ENCODE peak calls at places on chromosomes 4 and X, in four cellular contexts. One of them, this sample, is unnamed.

GRCh38 chrX:153209347-153209746 is 30.3 kb downstream of the MAGEA1 start:
- DNase-seq in esophagus squamous epithelium: no peak
- DNase-seq in WTC11: no peak
- DNase-seq in natural killer cell: no peak
- DNase-seq in this sample: no peak

GRCh38 chrX:56764975-56765791 is 36.1 kb downstream of the NBDY start:
- DNase-seq in esophagus squamous epithelium: no peak
- DNase-seq in WTC11: no peak
- DNase-seq in natural killer cell: no peak
- DNase-seq in this sample: no peak

GRCh38 chr4:70915048-70915815 is 13.1 kb downstream of the MOB1B start:
- DNase-seq in esophagus squamous epithelium: no peak
- DNase-seq in WTC11: no peak
- DNase-seq in natural killer cell: no peak
- DNase-seq in this sample: no peak

GRCh38 chr4:159926871-159927270 is 824.0 kb downstream of the RAPGEF2 start:
- DNase-seq in esophagus squamous epithelium: no peak
- DNase-seq in WTC11: no peak
- DNase-seq in natural killer cell: no peak
- DNase-seq in this sample: no peak

GRCh38 chr4:138555107-138555506 is 313.0 kb upstream of the SLC7A11 start:
- DNase-seq in esophagus squamous epithelium: no peak
- DNase-seq in WTC11: no peak
- DNase-seq in natural killer cell: no peak
- DNase-seq in this sample: no peak

GRCh38 chr4:14218641-14219040 is 591.1 kb upstream of the BOD1L1 start:
- DNase-seq in esophagus squamous epithelium: no peak
- DNase-seq in WTC11: no peak
- DNase-seq in natural killer cell: no peak
- DNase-seq in this sample: no peak

GRCh38 chr4:86961605-86962295 is 26.9 kb downstream of the AFF1 start:
- DNase-seq in esophagus squamous epithelium: no peak
- DNase-seq in WTC11: no peak
- DNase-seq in natural killer cell: no peak
- DNase-seq in this sample: no peak

GRCh38 chr4:87166296-87166854 is 54.0 kb downstream of the KLHL8 start:
- DNase-seq in esophagus squamous epithelium: no peak
- DNase-seq in WTC11: no peak
- DNase-seq in natural killer cell: no peak
- DNase-seq in this sample: no peak

GRCh38 chr4:97142893-97143292 is 1000.4 kb downstream of the STPG2 start:
- DNase-seq in esophagus squamous epithelium: no peak
- DNase-seq in WTC11: no peak
- DNase-seq in natural killer cell: no peak
- DNase-seq in this sample: no peak

GRCh38 chr4:114598191-114599121 is at the start of gene UGT8:
- DNase-seq in esophagus squamous epithelium: peak
- DNase-seq in WTC11: peak
- DNase-seq in natural killer cell: no peak
- DNase-seq in this sample: no peak

GRCh38 chrX:19800821-19801220 is 86.6 kb downstream of the SH3KBP1 start:
- DNase-seq in esophagus squamous epithelium: no peak
- DNase-seq in WTC11: no peak
- DNase-seq in natural killer cell: no peak
- DNase-seq in this sample: no peak

GRCh38 chrX:20267924-20268701 is 1.4 kb upstream of the RPS6KA3 start:
- DNase-seq in esophagus squamous epithelium: peak
- DNase-seq in WTC11: peak
- DNase-seq in natural killer cell: peak
- DNase-seq in this sample: peak

GRCh38 chrX:70262952-70263567 is 3.1 kb upstream of the P2RY4 start:
- DNase-seq in esophagus squamous epithelium: no peak
- DNase-seq in WTC11: peak
- DNase-seq in natural killer cell: no peak
- DNase-seq in this sample: no peak

GRCh38 chrX:30493348-30493747 is 84.2 kb downstream of the TASL start:
- DNase-seq in esophagus squamous epithelium: no peak
- DNase-seq in WTC11: no peak
- DNase-seq in natural killer cell: no peak
- DNase-seq in this sample: no peak

GRCh38 chrX:30483996-30484395 is 93.6 kb downstream of the TASL start:
- DNase-seq in esophagus squamous epithelium: no peak
- DNase-seq in WTC11: no peak
- DNase-seq in natural killer cell: no peak
- DNase-seq in this sample: no peak

GRCh38 chrX:30489323-30489722 is 88.2 kb downstream of the TASL start:
- DNase-seq in esophagus squamous epithelium: no peak
- DNase-seq in WTC11: peak
- DNase-seq in natural killer cell: no peak
- DNase-seq in this sample: no peak

GRCh38 chrX:30488092-30488491 is 89.5 kb downstream of the TASL start:
- DNase-seq in esophagus squamous epithelium: no peak
- DNase-seq in WTC11: no peak
- DNase-seq in natural killer cell: no peak
- DNase-seq in this sample: no peak
- TF ChIP-seq CTCF in esophagus squamous epithelium: no peak
- TF ChIP-seq CTCF in WTC11: no peak
- TF ChIP-seq CTCF in natural killer cell: no peak
- TF ChIP-seq CTCF in this sample: no peak

DNA sequence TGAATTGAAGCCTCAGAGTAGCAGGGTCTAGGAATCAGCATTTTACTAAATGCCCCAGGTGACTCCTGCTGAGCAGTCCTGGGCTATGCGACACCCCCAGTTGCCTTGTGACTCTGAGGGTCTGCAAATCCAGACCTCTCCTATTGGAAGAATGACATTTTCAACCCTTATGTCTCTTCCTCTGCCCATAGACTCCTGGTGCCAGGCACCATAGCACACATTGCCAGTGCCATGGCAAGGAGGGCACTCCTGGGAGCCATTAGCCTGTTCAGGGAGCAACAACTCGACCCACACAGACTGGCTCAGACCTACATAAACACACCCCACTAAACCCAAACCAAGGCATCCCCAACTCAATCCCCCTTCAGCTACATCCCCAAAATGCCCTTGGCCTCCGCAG is 3.7 kb upstream of the JAKMIP1 start:
- DNase-seq in esophagus squamous epithelium: no peak
- DNase-seq in WTC11: no peak
- DNase-seq in natural killer cell: no peak
- DNase-seq in this sample: no peak
- TF ChIP-seq CTCF in esophagus squamous epithelium: no peak
- TF ChIP-seq CTCF in WTC11: no peak
- TF ChIP-seq CTCF in natural killer cell: no peak
- TF ChIP-seq CTCF in this sample: no peak

GRCh38 chr4:11158971-11159370 is 269.7 kb downstream of the HS3ST1 start:
- DNase-seq in esophagus squamous epithelium: no peak
- DNase-seq in WTC11: no peak
- DNase-seq in natural killer cell: no peak
- DNase-seq in this sample: no peak
- TF ChIP-seq CTCF in esophagus squamous epithelium: no peak
- TF ChIP-seq CTCF in WTC11: no peak
- TF ChIP-seq CTCF in natural killer cell: no peak
- TF ChIP-seq CTCF in this sample: no peak

DNA sequence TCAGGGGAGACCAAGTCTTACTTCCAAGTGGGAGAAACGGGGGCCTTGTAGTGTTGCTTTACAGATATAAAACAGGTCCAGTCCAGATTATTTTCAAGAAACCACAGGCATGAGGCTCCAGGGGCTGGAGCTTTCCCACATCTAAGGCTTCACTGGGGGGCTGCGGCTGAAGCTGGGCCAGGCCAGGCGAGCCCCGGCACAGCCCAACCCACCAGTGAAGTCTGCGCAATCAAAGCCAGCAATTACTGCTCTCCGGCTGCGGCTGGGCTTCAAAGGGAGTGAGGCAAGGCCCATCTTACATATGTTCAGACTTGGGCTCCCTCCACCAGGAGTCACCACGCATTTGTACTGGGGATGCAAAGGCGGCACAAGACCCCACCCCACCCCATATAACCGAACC is 61.7 kb downstream of the HADH start:
- DNase-seq in esophagus squamous epithelium: no peak
- DNase-seq in WTC11: no peak
- DNase-seq in natural killer cell: no peak
- DNase-seq in this sample: no peak
- TF ChIP-seq CTCF in esophagus squamous epithelium: no peak
- TF ChIP-seq CTCF in WTC11: no peak
- TF ChIP-seq CTCF in natural killer cell: no peak
- TF ChIP-seq CTCF in this sample: no peak

GRCh38 chrX:138775501-138775900 is 64.0 kb upstream of the FGF13 start:
- DNase-seq in esophagus squamous epithelium: no peak
- DNase-seq in WTC11: no peak
- DNase-seq in natural killer cell: no peak
- DNase-seq in this sample: no peak
- TF ChIP-seq CTCF in esophagus squamous epithelium: peak
- TF ChIP-seq CTCF in WTC11: no peak
- TF ChIP-seq CTCF in natural killer cell: no peak
- TF ChIP-seq CTCF in this sample: peak

DNA sequence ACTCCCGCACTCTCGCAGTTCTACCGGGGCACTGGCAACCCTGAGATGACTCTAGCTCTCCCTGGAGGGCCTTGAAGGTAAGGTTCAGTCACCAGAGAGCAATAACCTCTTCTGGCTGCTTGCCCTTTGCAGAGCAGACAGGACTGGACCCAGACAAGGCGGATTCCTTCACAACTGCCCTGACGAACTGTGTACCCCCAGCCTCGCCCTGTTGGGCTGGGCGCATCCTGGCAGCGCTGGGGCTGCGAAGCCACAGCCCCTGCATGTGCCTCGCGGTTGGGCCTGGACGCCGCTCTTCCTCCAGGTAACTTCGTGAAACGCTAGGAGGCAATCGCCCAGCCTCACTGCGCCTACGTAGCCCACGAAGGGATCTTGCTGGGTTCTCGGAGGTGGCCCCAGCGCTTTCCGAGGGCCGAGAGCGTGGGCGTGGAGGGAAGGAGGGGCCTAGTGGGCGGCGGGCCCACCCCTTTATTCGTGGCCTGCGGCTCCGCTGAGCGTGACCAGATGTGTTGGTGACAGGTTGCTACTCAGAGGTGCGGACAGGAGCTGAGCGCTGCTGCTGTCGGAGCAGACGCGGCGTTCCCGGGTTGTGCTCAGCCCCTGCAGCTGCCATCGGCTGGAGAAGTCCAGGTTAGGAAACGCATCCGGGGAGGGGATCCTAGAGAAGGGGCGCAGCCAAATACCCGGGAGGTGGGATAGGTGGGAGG is 1.9 kb upstream of the MAMLD1 start:
- DNase-seq in esophagus squamous epithelium: no peak
- DNase-seq in WTC11: peak
- DNase-seq in natural killer cell: no peak
- DNase-seq in this sample: no peak
- TF ChIP-seq CTCF in esophagus squamous epithelium: no peak
- TF ChIP-seq CTCF in WTC11: no peak
- TF ChIP-seq CTCF in natural killer cell: no peak
- TF ChIP-seq CTCF in this sample: no peak

DNA sequence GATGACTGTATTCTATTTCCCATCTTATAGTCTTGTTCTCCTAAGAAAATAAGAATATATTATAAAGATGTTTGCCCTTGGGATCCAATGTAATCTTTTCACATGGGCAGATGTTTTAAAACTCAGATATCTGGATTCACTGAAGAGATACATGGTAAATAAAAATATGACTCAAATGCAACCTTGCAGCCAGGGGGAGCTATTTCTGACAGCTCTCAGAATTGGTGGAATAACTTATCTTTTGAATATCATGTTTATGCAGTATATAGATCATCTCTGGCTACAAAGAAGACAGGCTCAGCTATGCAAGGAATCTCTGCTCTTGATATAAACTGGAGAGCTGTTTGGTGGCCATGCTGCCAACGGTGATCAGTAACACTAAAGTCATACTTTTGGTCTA is 274.7 kb downstream of the GLUD2 start:
- DNase-seq in esophagus squamous epithelium: no peak
- DNase-seq in WTC11: no peak
- DNase-seq in natural killer cell: no peak
- DNase-seq in this sample: no peak
- TF ChIP-seq CTCF in esophagus squamous epithelium: no peak
- TF ChIP-seq CTCF in WTC11: no peak
- TF ChIP-seq CTCF in natural killer cell: no peak
- TF ChIP-seq CTCF in this sample: no peak

GRCh38 chr4:118676128-118676527 is 9.1 kb upstream of the METTL14 start:
- DNase-seq in esophagus squamous epithelium: no peak
- DNase-seq in WTC11: no peak
- DNase-seq in natural killer cell: no peak
- DNase-seq in this sample: no peak
- TF ChIP-seq CTCF in esophagus squamous epithelium: no peak
- TF ChIP-seq CTCF in WTC11: no peak
- TF ChIP-seq CTCF in natural killer cell: no peak
- TF ChIP-seq CTCF in this sample: no peak

DNA sequence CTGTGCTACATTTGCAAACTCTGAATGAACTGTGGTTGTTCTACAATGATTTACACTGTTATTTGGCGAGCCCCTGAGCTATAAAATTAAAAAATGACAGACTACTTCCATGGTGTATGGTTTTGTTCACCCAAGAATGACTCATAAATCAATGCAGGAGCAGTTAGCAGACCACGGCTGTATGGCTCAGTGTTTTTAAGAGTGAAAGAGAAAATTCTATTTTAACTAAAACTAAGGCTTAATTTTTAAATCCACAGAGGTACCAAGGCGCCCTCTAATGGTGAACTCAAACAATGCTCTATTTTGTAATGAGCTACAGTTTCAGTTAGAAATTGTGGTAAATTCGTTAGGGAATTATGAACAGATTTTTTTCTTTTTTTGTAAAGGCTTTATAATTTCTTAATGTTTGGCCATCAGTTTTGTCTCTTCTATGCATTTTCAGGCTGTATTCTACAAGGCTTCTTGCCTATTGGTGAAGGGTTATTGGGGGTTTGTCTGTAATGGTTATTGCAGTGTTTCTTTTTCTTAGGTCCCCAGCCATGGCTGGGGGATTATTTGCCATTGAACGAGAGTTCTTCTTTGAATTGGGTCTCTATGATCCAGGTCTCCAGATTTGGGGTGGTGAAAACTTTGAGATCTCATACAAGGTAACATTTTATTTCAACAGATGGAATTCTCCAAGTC is 32.5 kb downstream of the HMGB2 start:
- DNase-seq in esophagus squamous epithelium: no peak
- DNase-seq in WTC11: no peak
- DNase-seq in natural killer cell: no peak
- DNase-seq in this sample: no peak
- TF ChIP-seq CTCF in esophagus squamous epithelium: peak
- TF ChIP-seq CTCF in WTC11: peak
- TF ChIP-seq CTCF in natural killer cell: peak
- TF ChIP-seq CTCF in this sample: peak